ENCODE peak calls at places on chromosome 1, in five cellular contexts. A is GM04503; F is psoas muscle; C is activated CD8-positive, alpha-beta memory T cell treated with anti-CD3 and anti-CD28 coated beads, Interleukin-2, amount 50 U/mL, for 48 hours; L is T1000. B is an unnamed sample.

GRCh38 chr1:39925727-39926342 is 24.1 kb upstream of the MYCL start:
- DNase-seq in L (no peak), A (no peak), F (no peak), C (no peak), B (no peak)

GRCh38 chr1:54973205-54973921 is 7.1 kb upstream of the TMEM61 start:
- DNase-seq in C (peak), F (peak), A (peak), L (no peak), B (no peak)

GRCh38 chr1:97630968-97631367 is 289.9 kb downstream of the DPYD start:
- DNase-seq in A (no peak), F (no peak), C (no peak), L (no peak), B (no peak)

GRCh38 chr1:110873856-110874255 is 908 bp downstream of the CD53 start:
- DNase-seq in A (no peak), L (no peak), C (no peak), F (no peak), B (no peak)

GRCh38 chr1:247681288-247681897 is 1.9 kb upstream of the OR13G1 start:
- DNase-seq in A (no peak), L (peak), C (peak), F (no peak), B (no peak)

GRCh38 chr1:3776231-3777030 is 3.9 kb downstream of the SMIM1 start:
- DNase-seq in A (no peak), C (no peak), F (no peak), L (no peak), B (no peak)

GRCh38 chr1:98086156-98086555 is 165.3 kb upstream of the DPYD start:
- DNase-seq in C (no peak), F (no peak), A (peak), L (peak), B (peak)

GRCh38 chr1:12453400-12454343 is 164.3 kb downstream of the DHRS3 start:
- DNase-seq in F (no peak), C (no peak), A (no peak), L (no peak), B (no peak)

GRCh38 chr1:88296227-88297010 is 387.7 kb upstream of the PKN2 start:
- DNase-seq in C (no peak), L (no peak), F (no peak), A (no peak), B (no peak)

B was measured in keratinocyte.